ENCODE peak calls at places on chromosomes 13 and 19, in four cellular contexts. W is GM12878, Q is IMR-90, F is K562. C is an unnamed sample.
A peak's percentile ranks its signal among the peaks of the same experiment; 100 is the strongest.

GRCh38 chr13:80654638-80655249 is 313.8 kb upstream of the SPRY2 start:
- DNase-seq in W (no peak), Q (no peak), F (no peak), C (no peak)

GRCh38 chr19:41575998-41576397 is at the start of gene CEACAM21:
- DNase-seq in W (no peak), Q (no peak), F (no peak), C (no peak)

GRCh38 chr13:110137677-110138008 is 169.3 kb downstream of the COL4A1 start:
- DNase-seq in W (no peak), Q (no peak), F (peak; percentile 16), C (no peak)

GRCh38 chr13:65553328-65553727 is 1676.8 kb downstream of the PCDH9 start:
- DNase-seq in W (no peak), Q (no peak), F (no peak), C (no peak)

GRCh38 chr13:114263590-114263989 is 17.8 kb upstream of the UPF3A start:
- DNase-seq in W (peak; percentile 9), Q (no peak), F (no peak), C (no peak)

GRCh38 chr19:32397736-32398135 is 7.8 kb upstream of the DPY19L3 start:
- DNase-seq in W (no peak), Q (peak; percentile 88), F (no peak), C (no peak)

GRCh38 chr19:54164369-54165068 is 5.0 kb upstream of the LENG1 start:
- DNase-seq in W (no peak), Q (peak; percentile 22), F (peak; percentile 92), C (peak; percentile 99)

GRCh38 chr13:93462151-93462550 is 235.5 kb downstream of the GPC6 start:
- DNase-seq in W (no peak), Q (no peak), F (no peak), C (no peak)

GRCh38 chr19:46907880-46908279 is 47.1 kb downstream of the ARHGAP35 start:
- DNase-seq in W (no peak), Q (no peak), F (no peak), C (no peak)

GRCh38 chr19:12723643-12724426 is at the start of gene TNPO2:
- DNase-seq in W (peak; percentile 40), Q (peak; percentile 62), F (peak; percentile 70), C (peak; percentile 89)

GRCh38 chr13:80586356-80586755 is 245.4 kb upstream of the SPRY2 start:
- DNase-seq in W (no peak), Q (no peak), F (no peak), C (no peak)

GRCh38 chr19:41702208-41702651 is 6.2 kb upstream of the CEACAM5 start:
- DNase-seq in W (no peak), Q (peak; percentile 33), F (no peak), C (no peak)

GRCh38 chr19:18102916-18103542 is 5.5 kb downstream of the MAST3 start:
- DNase-seq in W (no peak), Q (no peak), F (no peak), C (no peak)

GRCh38 chr13:29918845-29919244 is 68.4 kb upstream of the UBL3 start:
- DNase-seq in W (no peak), Q (peak; percentile 92), F (no peak), C (no peak)

GRCh38 chr19:55440411-55441105 is 2.5 kb downstream of the SHISA7 start:
- DNase-seq in W (no peak), Q (no peak), F (peak; percentile 94), C (peak; percentile 96)

GRCh38 chr19:31678421-31678820 is 329.2 kb upstream of the TSHZ3 start:
- DNase-seq in W (no peak), Q (no peak), F (no peak), C (no peak)

GRCh38 chr13:112824429-112824828 is 134.6 kb downstream of the ATP11A start:
- DNase-seq in W (no peak), Q (no peak), F (no peak), C (no peak)

GRCh38 chr19:6564393-6564792 is 26.6 kb downstream of the CD70 start:
- DNase-seq in W (no peak), Q (no peak), F (peak; percentile 69), C (no peak)

GRCh38 chr19:31139871-31140505 is 209.2 kb downstream of the TSHZ3 start:
- DNase-seq in W (no peak), Q (peak; percentile 90), F (no peak), C (no peak)

GRCh38 chr13:109093988-109094387 is 464.6 kb downstream of the MYO16 start:
- DNase-seq in W (no peak), Q (no peak), F (no peak), C (no peak)

GRCh38 chr13:112510987-112511715 is 76.8 kb downstream of the TUBGCP3 start:
- DNase-seq in W (no peak), Q (no peak), F (no peak), C (no peak)

GRCh38 chr19:10555613-10555979 is 10.2 kb downstream of the KRI1 start:
- DNase-seq in W (no peak), Q (no peak), F (no peak), C (no peak)

GRCh38 chr13:28991764-28992163 is 171.6 kb downstream of the MTUS2 start:
- DNase-seq in W (no peak), Q (no peak), F (no peak), C (no peak)

GRCh38 chr19:2567580-2567979 is 91.7 kb downstream of the GADD45B start:
- DNase-seq in W (no peak), Q (no peak), F (no peak), C (no peak)

GRCh38 chr13:27151798-27152599 is 19.6 kb downstream of the USP12 start:
- DNase-seq in W (no peak), Q (peak; percentile 29), F (no peak), C (no peak)

GRCh38 chr19:2049741-2050348 is 1.2 kb downstream of the MKNK2 start:
- DNase-seq in W (no peak), Q (peak; percentile 61), F (peak; percentile 53), C (no peak)

GRCh38 chr13:91609353-91609752 is 210.9 kb downstream of the GPC5 start:
- DNase-seq in W (no peak), Q (peak; percentile 54), F (no peak), C (no peak)

GRCh38 chr13:22848539-22849052 is 332.2 kb upstream of the SGCG start:
- DNase-seq in W (no peak), Q (no peak), F (peak; percentile 9), C (peak; percentile 86)

GRCh38 chr19:38401148-38401547 is 1.7 kb upstream of the FAM98C start:
- DNase-seq in W (no peak), Q (peak; percentile 50), F (no peak), C (no peak)

GRCh38 chr19:38733493-38734175 is 10.6 kb downstream of the CAPN12 start:
- DNase-seq in W (no peak), Q (no peak), F (no peak), C (no peak)

GRCh38 chr13:38819053-38819452 is 132.2 kb downstream of the FREM2 start:
- DNase-seq in W (no peak), Q (no peak), F (no peak), C (no peak)

GRCh38 chr13:102294407-102295018 is 107.3 kb downstream of the FGF14 start:
- DNase-seq in W (no peak), Q (no peak), F (no peak), C (no peak)

GRCh38 chr19:46727757-46728156 is 10.8 kb upstream of the PRKD2 start:
- DNase-seq in W (no peak), Q (no peak), F (no peak), C (no peak)

GRCh38 chr13:102548811-102549210 is 48.0 kb upstream of the TPP2 start:
- DNase-seq in W (no peak), Q (no peak), F (no peak), C (no peak)

GRCh38 chr19:47228937-47229673 is 1.9 kb downstream of the BBC3 start:
- DNase-seq in W (no peak), Q (peak; percentile 61), F (no peak), C (no peak)

GRCh38 chr13:44605275-44605674 is 29.1 kb upstream of the TSC22D1 start:
- DNase-seq in W (no peak), Q (no peak), F (no peak), C (no peak)

GRCh38 chr13:80141114-80141849 is 199.6 kb downstream of the SPRY2 start:
- DNase-seq in W (no peak), Q (peak; percentile 78), F (no peak), C (no peak)

GRCh38 chr13:46982856-46983582 is 86.2 kb upstream of the HTR2A start:
- DNase-seq in W (peak; percentile 96), Q (no peak), F (no peak), C (no peak)

GRCh38 chr13:46983881-46984280 is 87.0 kb upstream of the HTR2A start:
- DNase-seq in W (peak; percentile 82), Q (peak; percentile 76), F (no peak), C (no peak)
- TF ChIP-seq CHD1 in W (no peak), Q (no peak), F (no peak), C (no peak)

GRCh38 chr19:34256835-34257558 is 2.6 kb downstream of the GARRE1 start:
- DNase-seq in W (no peak), Q (no peak), F (no peak), C (no peak)
- TF ChIP-seq CHD1 in W (no peak), Q (no peak), F (no peak), C (no peak)

GRCh38 chr19:16366433-16367268 is 42.0 kb downstream of the KLF2 start:
- DNase-seq in W (peak; percentile 69), Q (no peak), F (no peak), C (no peak)
- TF ChIP-seq CHD1 in W (peak; percentile 32), Q (no peak), F (no peak), C (no peak)

GRCh38 chr19:48565090-48565489 is 13.1 kb downstream of the SULT2B1 start:
- DNase-seq in W (no peak), Q (peak; percentile 83), F (no peak), C (no peak)
- TF ChIP-seq CHD1 in W (no peak), Q (no peak), F (no peak), C (no peak)

GRCh38 chr13:98922306-98922705 is 55.6 kb downstream of the DOCK9 start:
- DNase-seq in W (no peak), Q (no peak), F (no peak), C (no peak)
- TF ChIP-seq CHD1 in W (no peak), Q (no peak), F (no peak), C (no peak)

C was measured in H1.